ENCODE peak calls at places on chromosomes 16 and 17, in ten cellular contexts. One of them, this sample, is unnamed.
A peak's percentile ranks its signal among the peaks of the same experiment; 100 is the strongest.

GRCh38 chr17:68459030-68459376 is 1.7 kb upstream of the WIPI1 start:
- DNase-seq in effector memory CD4-positive, alpha-beta T cell: no peak
- DNase-seq in adipocyte: no peak
- DNase-seq in A549: no peak
- DNase-seq in ovary: no peak
- DNase-seq in CD8-positive, alpha-beta T cell: no peak
- DNase-seq in small intestine: no peak
- DNase-seq in CD4-positive, alpha-beta memory T cell: no peak
- DNase-seq in fibroblast of lung: no peak
- DNase-seq in body of pancreas: no peak
- DNase-seq in this sample: peak; percentile 47

GRCh38 chr17:7330099-7331015 is 1.2 kb upstream of the NEURL4 start:
- DNase-seq in effector memory CD4-positive, alpha-beta T cell: peak; percentile 73
- DNase-seq in adipocyte: peak; percentile 88
- DNase-seq in A549: peak; percentile 90
- DNase-seq in ovary: peak; percentile 81
- DNase-seq in CD8-positive, alpha-beta T cell: peak; percentile 58
- DNase-seq in small intestine: peak; percentile 81
- DNase-seq in CD4-positive, alpha-beta memory T cell: peak; percentile 84
- DNase-seq in fibroblast of lung: peak; percentile 72
- DNase-seq in body of pancreas: peak; percentile 77
- DNase-seq in this sample: peak; percentile 87

GRCh38 chr16:56872863-56873391 is 7.9 kb downstream of the SLC12A3 start:
- DNase-seq in effector memory CD4-positive, alpha-beta T cell: no peak
- DNase-seq in adipocyte: peak; percentile 25
- DNase-seq in A549: no peak
- DNase-seq in ovary: no peak
- DNase-seq in CD8-positive, alpha-beta T cell: no peak
- DNase-seq in small intestine: no peak
- DNase-seq in CD4-positive, alpha-beta memory T cell: no peak
- DNase-seq in fibroblast of lung: no peak
- DNase-seq in body of pancreas: no peak
- DNase-seq in this sample: no peak

GRCh38 chr17:64218066-64218465 is 45.0 kb downstream of the TEX2 start:
- DNase-seq in effector memory CD4-positive, alpha-beta T cell: no peak
- DNase-seq in adipocyte: no peak
- DNase-seq in A549: no peak
- DNase-seq in ovary: no peak
- DNase-seq in CD8-positive, alpha-beta T cell: no peak
- DNase-seq in small intestine: no peak
- DNase-seq in CD4-positive, alpha-beta memory T cell: no peak
- DNase-seq in fibroblast of lung: no peak
- DNase-seq in body of pancreas: no peak
- DNase-seq in this sample: peak; percentile 19

GRCh38 chr17:10776372-10776771 is 27.5 kb downstream of the TMEM238L start:
- DNase-seq in effector memory CD4-positive, alpha-beta T cell: no peak
- DNase-seq in adipocyte: no peak
- DNase-seq in A549: no peak
- DNase-seq in ovary: no peak
- DNase-seq in CD8-positive, alpha-beta T cell: no peak
- DNase-seq in small intestine: peak; percentile 57
- DNase-seq in CD4-positive, alpha-beta memory T cell: no peak
- DNase-seq in fibroblast of lung: no peak
- DNase-seq in body of pancreas: no peak
- DNase-seq in this sample: no peak

GRCh38 chr17:73657473-73658116 is 13.3 kb upstream of the SDK2 start:
- DNase-seq in effector memory CD4-positive, alpha-beta T cell: no peak
- DNase-seq in adipocyte: no peak
- DNase-seq in A549: peak; percentile 72
- DNase-seq in ovary: no peak
- DNase-seq in CD8-positive, alpha-beta T cell: no peak
- DNase-seq in small intestine: peak; percentile 48
- DNase-seq in CD4-positive, alpha-beta memory T cell: no peak
- DNase-seq in fibroblast of lung: peak; percentile 57
- DNase-seq in body of pancreas: peak; percentile 73
- DNase-seq in this sample: peak; percentile 54

GRCh38 chr17:73973881-73974409 is 229.5 kb upstream of the RPL38 start:
- DNase-seq in effector memory CD4-positive, alpha-beta T cell: no peak
- DNase-seq in adipocyte: no peak
- DNase-seq in A549: no peak
- DNase-seq in ovary: no peak
- DNase-seq in CD8-positive, alpha-beta T cell: no peak
- DNase-seq in small intestine: peak; percentile 17
- DNase-seq in CD4-positive, alpha-beta memory T cell: no peak
- DNase-seq in fibroblast of lung: no peak
- DNase-seq in body of pancreas: peak; percentile 73
- DNase-seq in this sample: no peak

GRCh38 chr17:2396568-2397246 is 4.2 kb downstream of the MNT start:
- DNase-seq in effector memory CD4-positive, alpha-beta T cell: peak; percentile 32
- DNase-seq in adipocyte: peak; percentile 98
- DNase-seq in A549: peak; percentile 98
- DNase-seq in ovary: peak; percentile 95
- DNase-seq in CD8-positive, alpha-beta T cell: no peak
- DNase-seq in small intestine: peak; percentile 94
- DNase-seq in CD4-positive, alpha-beta memory T cell: peak; percentile 37
- DNase-seq in fibroblast of lung: peak; percentile 99
- DNase-seq in body of pancreas: peak; percentile 92
- DNase-seq in this sample: peak; percentile 50

GRCh38 chr17:75636381-75637142 is 3.3 kb downstream of the SMIM5 start:
- DNase-seq in effector memory CD4-positive, alpha-beta T cell: no peak
- DNase-seq in adipocyte: no peak
- DNase-seq in A549: no peak
- DNase-seq in ovary: peak; percentile 21
- DNase-seq in CD8-positive, alpha-beta T cell: no peak
- DNase-seq in small intestine: no peak
- DNase-seq in CD4-positive, alpha-beta memory T cell: no peak
- DNase-seq in fibroblast of lung: no peak
- DNase-seq in body of pancreas: no peak
- DNase-seq in this sample: no peak

GRCh38 chr17:75638893-75639292 is 5.7 kb downstream of the SMIM5 start:
- DNase-seq in effector memory CD4-positive, alpha-beta T cell: no peak
- DNase-seq in adipocyte: no peak
- DNase-seq in A549: no peak
- DNase-seq in ovary: peak; percentile 20
- DNase-seq in CD8-positive, alpha-beta T cell: no peak
- DNase-seq in small intestine: no peak
- DNase-seq in CD4-positive, alpha-beta memory T cell: no peak
- DNase-seq in fibroblast of lung: no peak
- DNase-seq in body of pancreas: no peak
- DNase-seq in this sample: no peak

GRCh38 chr17:75637143-75637538 is 3.9 kb downstream of the SMIM5 start:
- DNase-seq in effector memory CD4-positive, alpha-beta T cell: no peak
- DNase-seq in adipocyte: no peak
- DNase-seq in A549: no peak
- DNase-seq in ovary: peak; percentile 21
- DNase-seq in CD8-positive, alpha-beta T cell: no peak
- DNase-seq in small intestine: peak; percentile 59
- DNase-seq in CD4-positive, alpha-beta memory T cell: no peak
- DNase-seq in fibroblast of lung: no peak
- DNase-seq in body of pancreas: no peak
- DNase-seq in this sample: no peak

GRCh38 chr17:75639327-75639726 is 6.1 kb downstream of the SMIM5 start:
- DNase-seq in effector memory CD4-positive, alpha-beta T cell: no peak
- DNase-seq in adipocyte: no peak
- DNase-seq in A549: no peak
- DNase-seq in ovary: no peak
- DNase-seq in CD8-positive, alpha-beta T cell: no peak
- DNase-seq in small intestine: no peak
- DNase-seq in CD4-positive, alpha-beta memory T cell: no peak
- DNase-seq in fibroblast of lung: no peak
- DNase-seq in body of pancreas: no peak
- DNase-seq in this sample: no peak

GRCh38 chr17:75637561-75637960 is 4.3 kb downstream of the SMIM5 start:
- DNase-seq in effector memory CD4-positive, alpha-beta T cell: no peak
- DNase-seq in adipocyte: no peak
- DNase-seq in A549: no peak
- DNase-seq in ovary: peak; percentile 18
- DNase-seq in CD8-positive, alpha-beta T cell: no peak
- DNase-seq in small intestine: no peak
- DNase-seq in CD4-positive, alpha-beta memory T cell: no peak
- DNase-seq in fibroblast of lung: no peak
- DNase-seq in body of pancreas: no peak
- DNase-seq in this sample: no peak
- H3K4me1 ChIP-seq in effector memory CD4-positive, alpha-beta T cell: peaks cover 6% of the 10 kb centered on the region
- H3K4me1 ChIP-seq in adipocyte: peaks cover 19% of the 10 kb centered on the region
- H3K4me1 ChIP-seq in A549: peaks cover 18% of the 10 kb centered on the region
- H3K4me1 ChIP-seq in ovary: peaks cover 8% of the 10 kb centered on the region
- H3K4me1 ChIP-seq in CD8-positive, alpha-beta T cell: peaks cover 8% of the 10 kb centered on the region
- H3K4me1 ChIP-seq in small intestine: no peaks in the 10 kb centered on the region
- H3K4me1 ChIP-seq in CD4-positive, alpha-beta memory T cell: peaks cover 13% of the 10 kb centered on the region
- H3K4me1 ChIP-seq in fibroblast of lung: peaks cover 14% of the 10 kb centered on the region
- H3K4me1 ChIP-seq in body of pancreas: peaks cover 43% of the 10 kb centered on the region
- H3K4me1 ChIP-seq in this sample: peaks cover 19% of the 10 kb centered on the region

GRCh38 chr17:50953831-50954601 is 87.9 kb upstream of the TOB1 start:
- DNase-seq in effector memory CD4-positive, alpha-beta T cell: no peak
- DNase-seq in adipocyte: peak; percentile 36
- DNase-seq in A549: no peak
- DNase-seq in ovary: peak; percentile 65
- DNase-seq in CD8-positive, alpha-beta T cell: no peak
- DNase-seq in small intestine: peak; percentile 33
- DNase-seq in CD4-positive, alpha-beta memory T cell: no peak
- DNase-seq in fibroblast of lung: peak; percentile 83
- DNase-seq in body of pancreas: no peak
- DNase-seq in this sample: no peak
- H3K4me1 ChIP-seq in effector memory CD4-positive, alpha-beta T cell: no peaks in the 10 kb centered on the region
- H3K4me1 ChIP-seq in adipocyte: peaks cover 44% of the 10 kb centered on the region
- H3K4me1 ChIP-seq in A549: peaks cover 49% of the 10 kb centered on the region
- H3K4me1 ChIP-seq in ovary: peaks cover 30% of the 10 kb centered on the region
- H3K4me1 ChIP-seq in CD8-positive, alpha-beta T cell: peaks cover 4% of the 10 kb centered on the region
- H3K4me1 ChIP-seq in small intestine: no peaks in the 10 kb centered on the region
- H3K4me1 ChIP-seq in CD4-positive, alpha-beta memory T cell: peaks cover 14% of the 10 kb centered on the region
- H3K4me1 ChIP-seq in fibroblast of lung: peaks cover 32% of the 10 kb centered on the region
- H3K4me1 ChIP-seq in body of pancreas: peaks cover 53% of the 10 kb centered on the region
- H3K4me1 ChIP-seq in this sample: peaks cover 11% of the 10 kb centered on the region

GRCh38 chr17:77436058-77436442 is 295.3 kb downstream of the SEC14L1 start:
- DNase-seq in effector memory CD4-positive, alpha-beta T cell: no peak
- DNase-seq in adipocyte: peak; percentile 44
- DNase-seq in A549: no peak
- DNase-seq in ovary: no peak
- DNase-seq in CD8-positive, alpha-beta T cell: no peak
- DNase-seq in small intestine: no peak
- DNase-seq in CD4-positive, alpha-beta memory T cell: no peak
- DNase-seq in fibroblast of lung: peak; percentile 74
- DNase-seq in body of pancreas: no peak
- DNase-seq in this sample: no peak
- H3K4me1 ChIP-seq in effector memory CD4-positive, alpha-beta T cell: peaks cover 93% of the 10 kb centered on the region
- H3K4me1 ChIP-seq in adipocyte: peaks cover 65% of the 10 kb centered on the region
- H3K4me1 ChIP-seq in A549: peaks cover 8% of the 10 kb centered on the region
- H3K4me1 ChIP-seq in ovary: peaks cover 51% of the 10 kb centered on the region
- H3K4me1 ChIP-seq in CD8-positive, alpha-beta T cell: peaks cover 83% of the 10 kb centered on the region
- H3K4me1 ChIP-seq in small intestine: no peaks in the 10 kb centered on the region
- H3K4me1 ChIP-seq in CD4-positive, alpha-beta memory T cell: peaks cover 100% of the 10 kb centered on the region
- H3K4me1 ChIP-seq in fibroblast of lung: peaks cover 63% of the 10 kb centered on the region
- H3K4me1 ChIP-seq in body of pancreas: peaks cover 33% of the 10 kb centered on the region
- H3K4me1 ChIP-seq in this sample: peaks cover 100% of the 10 kb centered on the region

DNA sequence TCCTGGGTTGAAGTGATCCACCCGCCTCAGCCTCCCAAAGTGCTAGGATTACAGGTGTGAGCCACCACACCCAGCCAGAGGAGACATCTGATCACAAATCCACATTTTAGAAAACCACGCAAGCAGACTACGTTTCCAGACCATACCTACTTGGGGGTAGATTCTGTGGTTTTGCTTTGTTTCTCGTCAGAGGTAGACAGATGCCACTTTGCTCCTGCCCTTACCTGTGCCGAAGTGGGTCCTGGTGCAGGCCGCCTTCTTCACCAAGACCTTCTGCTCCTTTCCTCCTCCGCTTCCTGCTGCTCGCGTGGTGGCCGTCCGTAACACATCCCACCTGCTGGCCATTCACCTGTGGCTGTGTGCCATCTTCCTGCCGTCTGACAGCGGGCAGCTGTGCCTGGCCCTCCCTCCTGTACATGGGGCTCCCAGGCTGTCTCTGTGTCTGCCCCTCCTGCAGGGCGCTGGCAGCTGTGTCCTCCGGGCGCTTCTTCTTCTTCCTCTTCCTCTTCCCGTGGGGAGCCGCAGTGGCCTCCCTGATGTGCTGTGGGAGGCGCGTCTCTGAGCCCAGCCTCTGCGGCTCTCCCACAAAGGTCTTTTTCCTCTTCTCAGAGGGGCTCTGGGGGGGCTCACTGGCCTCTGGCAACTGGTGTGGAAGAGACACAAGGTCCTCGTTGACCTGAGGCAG is 21.2 kb upstream of the CYTH1 start:
- DNase-seq in effector memory CD4-positive, alpha-beta T cell: no peak
- DNase-seq in adipocyte: no peak
- DNase-seq in A549: no peak
- DNase-seq in ovary: no peak
- DNase-seq in CD8-positive, alpha-beta T cell: no peak
- DNase-seq in small intestine: no peak
- DNase-seq in CD4-positive, alpha-beta memory T cell: peak; percentile 56
- DNase-seq in fibroblast of lung: no peak
- DNase-seq in body of pancreas: no peak
- DNase-seq in this sample: no peak
- H3K4me1 ChIP-seq in effector memory CD4-positive, alpha-beta T cell: peaks cover 56% of the 10 kb centered on the region
- H3K4me1 ChIP-seq in adipocyte: no peaks in the 10 kb centered on the region
- H3K4me1 ChIP-seq in A549: no peaks in the 10 kb centered on the region
- H3K4me1 ChIP-seq in ovary: peaks cover 2% of the 10 kb centered on the region
- H3K4me1 ChIP-seq in CD8-positive, alpha-beta T cell: peaks cover 46% of the 10 kb centered on the region
- H3K4me1 ChIP-seq in small intestine: no peaks in the 10 kb centered on the region
- H3K4me1 ChIP-seq in CD4-positive, alpha-beta memory T cell: peaks cover 65% of the 10 kb centered on the region
- H3K4me1 ChIP-seq in fibroblast of lung: no peaks in the 10 kb centered on the region
- H3K4me1 ChIP-seq in body of pancreas: no peaks in the 10 kb centered on the region
- H3K4me1 ChIP-seq in this sample: no peaks in the 10 kb centered on the region

DNA sequence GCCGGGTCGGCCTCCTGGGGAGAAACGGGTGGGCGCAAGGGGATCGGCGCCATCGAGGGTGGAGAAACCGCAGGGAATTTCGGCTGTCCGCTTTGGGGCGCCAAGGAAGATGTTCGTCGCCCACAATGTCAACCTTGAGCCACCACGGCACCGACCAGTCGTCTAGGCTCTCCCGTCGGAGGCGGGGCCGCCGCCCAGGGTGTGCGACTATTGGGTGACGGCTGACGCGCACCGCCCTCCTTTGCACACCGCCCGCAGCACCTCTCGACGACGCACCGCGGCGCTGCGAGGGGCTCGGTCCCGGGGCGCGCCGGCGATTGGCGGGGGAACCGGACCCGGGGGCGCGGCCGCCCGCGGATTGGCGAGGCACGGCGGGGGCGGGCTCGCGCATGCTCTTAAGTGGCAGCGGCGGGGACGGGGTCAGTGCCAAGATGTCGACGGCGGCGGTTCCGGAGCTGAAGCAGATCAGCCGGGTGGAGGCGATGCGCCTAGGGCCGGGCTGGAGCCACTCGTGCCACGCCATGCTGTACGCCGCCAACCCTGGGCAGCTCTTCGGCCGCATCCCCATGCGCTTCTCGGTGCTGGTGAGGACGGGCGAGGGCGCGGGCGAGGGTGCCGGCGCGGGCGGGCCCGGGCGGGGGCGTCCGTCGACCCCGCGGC is at the start of gene NUDT16L1:
- DNase-seq in effector memory CD4-positive, alpha-beta T cell: peak; percentile 96
- DNase-seq in adipocyte: peak; percentile 99
- DNase-seq in A549: peak; percentile 92
- DNase-seq in ovary: peak; percentile 96
- DNase-seq in CD8-positive, alpha-beta T cell: peak; percentile 98
- DNase-seq in small intestine: peak; percentile 98
- DNase-seq in CD4-positive, alpha-beta memory T cell: peak; percentile 98
- DNase-seq in fibroblast of lung: peak; percentile 90
- DNase-seq in body of pancreas: peak; percentile 97
- DNase-seq in this sample: peak; percentile 97
- H3K4me1 ChIP-seq in effector memory CD4-positive, alpha-beta T cell: peaks cover 20% of the 10 kb centered on the region
- H3K4me1 ChIP-seq in adipocyte: peaks cover 26% of the 10 kb centered on the region
- H3K4me1 ChIP-seq in A549: peaks cover 11% of the 10 kb centered on the region
- H3K4me1 ChIP-seq in ovary: peaks cover 5% of the 10 kb centered on the region
- H3K4me1 ChIP-seq in CD8-positive, alpha-beta T cell: peaks cover 30% of the 10 kb centered on the region
- H3K4me1 ChIP-seq in small intestine: no peaks in the 10 kb centered on the region
- H3K4me1 ChIP-seq in CD4-positive, alpha-beta memory T cell: peaks cover 21% of the 10 kb centered on the region
- H3K4me1 ChIP-seq in fibroblast of lung: peaks cover 7% of the 10 kb centered on the region
- H3K4me1 ChIP-seq in body of pancreas: peaks cover 25% of the 10 kb centered on the region
- H3K4me1 ChIP-seq in this sample: peaks cover 12% of the 10 kb centered on the region